ENCODE peak calls at places on chromosomes 3 and 15, in six cellular contexts. K is H9, O is endodermal cell, Y is choroid plexus epithelial cell, X is ovary, G is nephron progenitor cell. J is an unnamed sample.

GRCh38 chr15:68312701-68313204 is 35.2 kb downstream of the FEM1B start:
- DNase-seq in Y (peak), G (no peak), X (peak), K (peak), O (peak), J (peak)

GRCh38 chr3:111472556-111472955 is 69.4 kb upstream of the CD96 start:
- DNase-seq in X (no peak), G (no peak), O (no peak), Y (no peak), K (no peak), J (no peak)

GRCh38 chr3:118729546-118729945 is 305.1 kb downstream of the IGSF11 start:
- DNase-seq in X (no peak), O (peak), K (peak), G (no peak), Y (no peak), J (no peak)

GRCh38 chr15:57324590-57324890 is 51.8 kb upstream of the CGNL1 start:
- DNase-seq in X (no peak), K (no peak), G (no peak), O (no peak), Y (no peak), J (no peak)

GRCh38 chr3:5198313-5198677 is 10.8 kb downstream of the EDEM1 start:
- DNase-seq in X (no peak), K (no peak), O (no peak), G (no peak), Y (no peak), J (no peak)

GRCh38 chr3:141812586-141812985 is 49.4 kb downstream of the GRK7 start:
- DNase-seq in K (no peak), O (no peak), Y (no peak), X (no peak), G (no peak), J (no peak)

GRCh38 chr3:153172796-153173757 is 11.1 kb downstream of the RAP2B start:
- DNase-seq in K (no peak), X (no peak), O (no peak), Y (peak), G (no peak), J (no peak)

GRCh38 chr3:120203016-120203415 is 82.0 kb downstream of the GPR156 start:
- DNase-seq in Y (peak), O (no peak), K (no peak), X (no peak), G (no peak), J (no peak)

GRCh38 chr15:46061002-46061401 is 426.2 kb downstream of the SQOR start:
- DNase-seq in O (no peak), G (no peak), Y (no peak), X (no peak), K (no peak), J (no peak)

GRCh38 chr15:28100516-28101195 is 1.5 kb upstream of the OCA2 start:
- DNase-seq in K (peak), O (peak), Y (no peak), X (no peak), G (no peak), J (no peak)

GRCh38 chr3:183638092-183638644 is 2.7 kb downstream of the KLHL24 start:
- DNase-seq in K (no peak), Y (peak), O (no peak), G (no peak), X (no peak), J (no peak)

GRCh38 chr15:59703979-59704796 is 15.1 kb upstream of the BNIP2 start:
- DNase-seq in X (no peak), G (no peak), K (no peak), O (no peak), Y (peak), J (no peak)

GRCh38 chr3:2001306-2002108 is 97.2 kb upstream of the CNTN4 start:
- DNase-seq in K (no peak), G (no peak), O (no peak), Y (no peak), X (no peak), J (no peak)

GRCh38 chr15:31847961-31848360 is 182.4 kb upstream of the CHRNA7 start:
- DNase-seq in X (no peak), Y (no peak), O (no peak), G (no peak), K (no peak), J (no peak)

GRCh38 chr3:32018723-32019564 is 37.4 kb downstream of the ZNF860 start:
- DNase-seq in K (no peak), X (no peak), Y (peak), O (no peak), G (no peak), J (no peak)

GRCh38 chr15:101276501-101277037 is 716 bp downstream of the SELENOS start:
- DNase-seq in Y (peak), K (no peak), G (no peak), O (peak), X (no peak), J (no peak)

DNA sequence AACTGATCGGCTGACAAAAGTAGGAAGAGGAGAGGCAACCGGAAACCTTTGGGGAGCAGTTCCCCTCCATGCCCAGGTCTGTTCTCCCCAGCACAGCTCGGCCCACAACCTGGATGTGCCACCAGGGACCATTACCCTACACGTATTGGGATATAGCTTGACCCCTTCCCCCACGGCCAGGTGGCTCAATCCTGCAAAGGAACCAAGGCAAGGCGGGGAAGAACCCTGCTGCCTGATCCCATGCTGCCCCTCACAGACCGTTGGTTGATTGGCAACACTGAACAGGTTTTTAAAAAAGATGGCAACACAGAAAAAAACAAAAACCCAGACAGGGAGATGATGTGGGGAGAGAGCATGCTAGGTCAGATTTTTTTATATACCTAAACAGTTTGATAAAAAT is 19.6 kb upstream of the TCAIM start:
- DNase-seq in Y (no peak), G (no peak), X (no peak), O (peak), K (peak), J (no peak)
- TF ChIP-seq CTCF in Y (no peak), G (no peak), X (no peak), O (peak), K (peak), J (no peak)

GRCh38 chr15:91128028-91128427 is 28.0 kb downstream of the SV2B start:
- DNase-seq in K (no peak), Y (no peak), X (no peak), G (no peak), O (peak), J (no peak)

GRCh38 chr15:91126080-91126479 is 26.0 kb downstream of the SV2B start:
- DNase-seq in Y (no peak), O (no peak), X (no peak), G (no peak), K (no peak), J (no peak)

GRCh38 chr15:91127236-91127914 is 27.3 kb downstream of the SV2B start:
- DNase-seq in K (no peak), Y (no peak), G (no peak), X (no peak), O (peak), J (no peak)

GRCh38 chr15:91132079-91132478 is 32.0 kb downstream of the SV2B start:
- DNase-seq in G (no peak), X (no peak), K (no peak), Y (no peak), O (peak), J (no peak)

GRCh38 chr15:91129436-91129835 is 29.4 kb downstream of the SV2B start:
- DNase-seq in O (peak), K (no peak), X (no peak), G (no peak), Y (no peak), J (no peak)
- TF ChIP-seq CTCF in O (no peak), K (no peak), X (no peak), G (no peak), Y (no peak), J (no peak)

DNA sequence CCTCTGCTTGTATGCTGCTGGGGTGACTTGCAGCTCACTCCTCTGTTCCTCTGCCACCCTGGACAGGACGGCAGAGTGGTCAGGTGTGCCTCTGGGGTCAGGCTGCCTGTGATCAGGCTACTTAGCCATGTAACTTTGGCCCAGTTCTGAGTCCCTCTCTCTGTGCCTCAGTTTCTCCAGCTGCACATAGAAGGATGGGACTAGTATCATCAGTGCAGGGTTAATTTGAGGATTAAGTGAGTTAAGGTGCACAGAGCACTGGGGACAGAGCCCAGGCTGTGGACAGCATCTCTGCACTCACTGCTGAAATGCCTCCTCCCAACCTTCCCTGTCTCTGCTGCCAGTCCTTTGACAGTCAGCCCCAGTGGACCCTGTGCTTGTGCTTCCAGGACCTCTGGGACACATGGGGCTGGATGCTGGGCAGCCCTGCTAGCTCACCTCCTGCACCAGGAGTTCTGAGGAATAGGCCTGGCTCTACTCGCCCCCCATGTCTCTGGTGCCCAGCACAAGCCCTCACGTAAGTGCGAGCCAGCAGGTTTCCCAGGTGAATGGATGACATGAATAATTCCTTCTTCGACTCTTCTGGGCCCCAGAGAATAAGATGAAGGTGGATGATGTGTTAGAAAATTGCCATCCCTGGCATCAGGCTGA is 19.3 kb upstream of the PRR23E start:
- DNase-seq in K (peak), X (no peak), G (no peak), Y (no peak), O (peak), J (no peak)
- TF ChIP-seq CTCF in K (no peak), X (no peak), G (no peak), Y (no peak), O (no peak), J (no peak)

GRCh38 chr3:167102071-167102470 is 278.0 kb downstream of the ZBBX start:
- DNase-seq in O (peak), X (no peak), G (no peak), K (peak), Y (no peak), J (no peak)
- TF ChIP-seq CTCF in O (peak), X (no peak), G (no peak), K (peak), Y (no peak), J (no peak)

GRCh38 chr3:69408989-69409388 is 23.1 kb upstream of the FRMD4B start:
- DNase-seq in Y (no peak), X (no peak), G (no peak), O (no peak), K (no peak), J (no peak)
- TF ChIP-seq CTCF in Y (no peak), X (no peak), G (no peak), O (no peak), K (no peak), J (no peak)

GRCh38 chr3:194136519-194137313 is 768 bp downstream of the HES1 start:
- DNase-seq in O (peak), G (peak), K (peak), Y (peak), X (peak), J (peak)
- TF ChIP-seq CTCF in O (no peak), G (no peak), K (no peak), Y (no peak), X (no peak), J (no peak)